ENCODE peak calls at places on chromosome 7, in five cellular contexts. B is A549; J is IMR-90; K is CD8-positive, alpha-beta T cell; M is CD8-positive, alpha-beta memory T cell. E is an unnamed sample.

GRCh38 chr7:4119848-4120247 is 562.2 kb upstream of the FOXK1 start:
- DNase-seq in B (no peak), J (no peak), K (no peak), M (no peak), E (no peak)

GRCh38 chr7:111090834-111091233 is at the start of gene LRRN3:
- DNase-seq in B (no peak), J (peak; percentile 61), K (peak; percentile 17), M (no peak), E (no peak)

GRCh38 chr7:114953724-114954123 is 31.8 kb downstream of the MDFIC start:
- DNase-seq in B (no peak), J (no peak), K (no peak), M (no peak), E (no peak)

GRCh38 chr7:142884285-142884637 is 1.3 kb downstream of the TRPV6 start:
- DNase-seq in B (no peak), J (no peak), K (no peak), M (no peak), E (no peak)

GRCh38 chr7:12833829-12834228 is 146.4 kb downstream of the ARL4A start:
- DNase-seq in B (no peak), J (no peak), K (no peak), M (no peak), E (no peak)

GRCh38 chr7:137329411-137329810 is 14.1 kb downstream of the PTN start:
- DNase-seq in B (no peak), J (peak; percentile 5), K (no peak), M (no peak), E (no peak)

GRCh38 chr7:20560325-20561180 is 54.9 kb upstream of the ABCB5 start:
- DNase-seq in B (no peak), J (no peak), K (no peak), M (no peak), E (no peak)

GRCh38 chr7:2687338-2687869 is 598 bp upstream of the AMZ1 start:
- DNase-seq in B (no peak), J (peak; percentile 75), K (no peak), M (no peak), E (no peak)

GRCh38 chr7:22356855-22357310 is at the start of gene RAPGEF5:
- DNase-seq in B (no peak), J (no peak), K (no peak), M (no peak), E (no peak)

GRCh38 chr7:39413866-39414668 is 152.1 kb upstream of the YAE1 start:
- DNase-seq in B (peak; percentile 49), J (peak; percentile 17), K (peak; percentile 11), M (no peak), E (peak; percentile 80)

GRCh38 chr7:137221467-137221866 is 122.1 kb downstream of the PTN start:
- DNase-seq in B (no peak), J (no peak), K (no peak), M (no peak), E (no peak)

GRCh38 chr7:44530990-44531389 is 10.1 kb downstream of the NPC1L1 start:
- DNase-seq in B (no peak), J (no peak), K (no peak), M (no peak), E (no peak)

GRCh38 chr7:74344786-74345185 is 55.6 kb downstream of the CLIP2 start:
- DNase-seq in B (no peak), J (no peak), K (no peak), M (no peak), E (no peak)

GRCh38 chr7:156487811-156488523 is 152.6 kb upstream of the RNF32 start:
- DNase-seq in B (no peak), J (no peak), K (no peak), M (no peak), E (no peak)

GRCh38 chr7:102039706-102040105 is 222.3 kb downstream of the CUX1 start:
- DNase-seq in B (no peak), J (no peak), K (no peak), M (no peak), E (no peak)

GRCh38 chr7:106966121-106966520 is 78.4 kb upstream of the PRKAR2B start:
- DNase-seq in B (no peak), J (peak; percentile 43), K (no peak), M (no peak), E (no peak)

GRCh38 chr7:148709019-148709418 is 10.3 kb downstream of the CUL1 start:
- DNase-seq in B (no peak), J (no peak), K (no peak), M (no peak), E (no peak)

GRCh38 chr7:158192184-158192835 is 395.3 kb downstream of the PTPRN2 start:
- DNase-seq in B (no peak), J (no peak), K (no peak), M (no peak), E (no peak)

GRCh38 chr7:106094780-106095179 is 17.3 kb downstream of the SYPL1 start:
- DNase-seq in B (no peak), J (no peak), K (no peak), M (no peak), E (no peak)

GRCh38 chr7:29854257-29854938 is 48.1 kb downstream of the WIPF3 start:
- DNase-seq in B (no peak), J (no peak), K (no peak), M (no peak), E (peak; percentile 72)

GRCh38 chr7:102042016-102042656 is 224.7 kb downstream of the CUX1 start:
- DNase-seq in B (peak; percentile 54), J (peak; percentile 86), K (no peak), M (no peak), E (no peak)

GRCh38 chr7:155874010-155874409 is 61.7 kb upstream of the SHH start:
- DNase-seq in B (no peak), J (no peak), K (no peak), M (no peak), E (no peak)

GRCh38 chr7:37031571-37032257 is 307.4 kb upstream of the AOAH start:
- DNase-seq in B (peak; percentile 98), J (peak; percentile 100), K (peak; percentile 3), M (no peak), E (peak; percentile 92)

GRCh38 chr7:2959343-2959680 is 84.4 kb downstream of the CARD11 start:
- DNase-seq in B (no peak), J (no peak), K (no peak), M (no peak), E (no peak)

DNA sequence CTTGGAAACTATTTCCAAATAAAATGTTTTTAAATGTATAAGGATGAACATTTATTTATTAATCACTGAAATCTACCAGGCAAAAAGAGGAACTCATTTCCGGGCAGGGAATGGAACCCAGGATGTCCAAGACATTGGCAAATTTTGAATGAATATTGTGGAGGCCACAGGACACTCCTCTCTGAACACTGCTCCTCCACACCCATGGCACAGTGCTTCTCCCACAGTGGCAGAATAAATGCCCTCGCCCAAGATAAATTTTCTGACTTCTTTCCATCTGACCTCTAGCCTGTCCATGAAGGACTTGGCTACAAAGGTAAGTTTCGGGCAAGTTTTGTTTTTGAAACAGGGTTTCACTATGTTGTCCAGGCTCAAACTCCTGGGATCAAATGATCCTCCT is 39.0 kb downstream of the HIPK2 start:
- DNase-seq in B (no peak), J (no peak), K (no peak), M (no peak), E (no peak)
- H3K4me1 ChIP-seq in B (peaks cover 78% of the 10 kb centered on the region), J (peaks cover 51% of the 10 kb centered on the region), K (peaks cover 24% of the 10 kb centered on the region), M (peaks cover 28% of the 10 kb centered on the region), E (no peaks in the 10 kb centered on the region)

GRCh38 chr7:130872756-130873448 is 138.9 kb upstream of the KLF14 start:
- DNase-seq in B (no peak), J (peak; percentile 43), K (no peak), M (no peak), E (no peak)
- H3K4me1 ChIP-seq in B (peaks cover 72% of the 10 kb centered on the region), J (peaks cover 20% of the 10 kb centered on the region), K (peaks cover 13% of the 10 kb centered on the region), M (peaks cover 13% of the 10 kb centered on the region), E (no peaks in the 10 kb centered on the region)

DNA sequence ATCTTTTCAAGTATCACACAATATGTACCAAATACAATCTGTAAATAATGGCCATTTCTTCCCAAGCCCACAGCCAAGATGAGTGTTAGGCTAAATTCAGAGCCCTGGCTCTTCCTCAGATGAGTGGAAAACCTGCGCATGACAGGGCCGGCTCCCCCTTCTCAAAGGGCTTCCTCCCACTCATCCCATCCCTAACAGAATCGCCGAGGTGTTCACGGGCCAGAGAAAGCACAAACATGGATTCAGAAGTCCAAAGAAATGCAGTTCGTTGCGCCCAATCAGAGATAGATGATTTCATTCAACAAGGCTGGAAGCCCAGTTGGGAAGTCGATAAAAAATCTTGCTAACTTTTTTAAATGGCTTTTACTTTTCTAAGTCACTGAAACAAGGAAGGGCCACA is 121.8 kb downstream of the UBE2H start:
- DNase-seq in B (no peak), J (no peak), K (no peak), M (no peak), E (no peak)
- H3K4me1 ChIP-seq in B (peaks cover 51% of the 10 kb centered on the region), J (peaks cover 21% of the 10 kb centered on the region), K (no peaks in the 10 kb centered on the region), M (peaks cover 14% of the 10 kb centered on the region), E (peaks cover 20% of the 10 kb centered on the region)

DNA sequence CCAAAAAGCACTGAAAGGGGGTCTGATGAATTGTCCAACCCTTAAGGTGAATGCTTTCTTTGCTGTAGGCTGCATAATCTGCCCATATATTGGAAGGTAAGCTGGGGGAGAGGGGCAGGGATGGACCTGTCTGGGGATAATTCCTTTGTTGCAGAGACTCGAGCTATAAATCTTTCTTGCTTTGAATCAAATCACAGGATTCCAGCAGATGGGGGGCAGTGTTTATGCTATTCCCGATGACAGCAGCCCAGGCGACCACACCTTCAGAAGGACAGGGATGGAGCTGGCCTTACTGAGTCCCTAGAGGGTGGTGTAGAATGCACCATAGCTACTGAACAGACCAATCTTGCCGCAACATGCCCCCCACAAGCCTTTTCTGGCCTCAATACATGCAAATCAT is 2.5 kb downstream of the PODXL start:
- DNase-seq in B (no peak), J (no peak), K (no peak), M (no peak), E (no peak)
- H3K4me1 ChIP-seq in B (peaks cover 13% of the 10 kb centered on the region), J (peaks cover 4% of the 10 kb centered on the region), K (peaks cover 24% of the 10 kb centered on the region), M (peaks cover 23% of the 10 kb centered on the region), E (peaks cover 12% of the 10 kb centered on the region)

GRCh38 chr7:55021951-55022617 is 3.3 kb downstream of the EGFR start:
- DNase-seq in B (no peak), J (no peak), K (no peak), M (no peak), E (no peak)
- H3K4me1 ChIP-seq in B (peaks cover 67% of the 10 kb centered on the region), J (peaks cover 29% of the 10 kb centered on the region), K (no peaks in the 10 kb centered on the region), M (no peaks in the 10 kb centered on the region), E (no peaks in the 10 kb centered on the region)

GRCh38 chr7:105022458-105022857 is 8.5 kb downstream of the KMT2E start:
- DNase-seq in B (no peak), J (no peak), K (no peak), M (no peak), E (no peak)
- H3K4me1 ChIP-seq in B (peaks cover 68% of the 10 kb centered on the region), J (peaks cover 12% of the 10 kb centered on the region), K (peaks cover 81% of the 10 kb centered on the region), M (peaks cover 78% of the 10 kb centered on the region), E (no peaks in the 10 kb centered on the region)

DNA sequence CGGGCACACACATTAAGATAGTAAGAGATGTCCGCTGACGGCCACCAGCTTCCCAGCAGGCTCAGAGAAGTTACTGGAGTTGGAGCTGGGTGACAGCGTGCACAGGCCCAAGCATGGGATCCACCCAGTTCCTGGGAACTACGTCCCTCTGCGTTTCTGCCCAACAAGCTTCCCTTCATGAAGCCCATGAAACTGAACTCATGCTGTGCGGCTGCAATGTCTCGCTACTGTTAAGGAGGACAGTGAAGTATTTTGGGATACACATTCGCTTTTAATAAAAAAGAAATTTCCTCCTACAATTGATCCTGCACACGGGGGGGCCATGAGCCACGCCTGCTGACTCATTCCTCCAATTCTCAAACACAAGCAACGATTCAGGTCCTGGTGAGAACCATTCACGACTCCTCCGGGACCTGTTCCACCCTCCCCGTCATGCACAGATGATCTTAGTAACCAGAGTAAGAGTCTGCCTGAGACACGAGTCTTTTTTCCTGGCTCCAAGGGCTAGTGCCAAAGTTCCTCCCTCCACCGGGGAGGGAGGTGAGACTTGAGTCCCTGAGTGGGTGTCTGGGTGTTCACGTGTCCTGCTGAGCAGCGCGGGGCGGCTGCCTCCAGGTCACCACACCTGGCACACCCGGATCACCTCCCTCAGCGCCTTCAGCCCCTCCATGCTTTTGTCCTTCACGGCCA is 2.6 kb downstream of the PSMG3 start:
- DNase-seq in B (peak; percentile 66), J (peak; percentile 79), K (no peak), M (no peak), E (peak; percentile 39)
- H3K4me1 ChIP-seq in B (peaks cover 56% of the 10 kb centered on the region), J (peaks cover 15% of the 10 kb centered on the region), K (peaks cover 16% of the 10 kb centered on the region), M (peaks cover 17% of the 10 kb centered on the region), E (peaks cover 21% of the 10 kb centered on the region)

E was measured in NT2/D1.